ENCODE peak calls at places on chromosomes 6 and 20, in ten cellular contexts. J, M, W, X, G, P, Q, Y, F and T are unnamed samples.

GRCh38 chr6:23218751-23219150 is 649.4 kb downstream of the HDGFL1 start:
- DNase-seq in J (no peak), M (no peak), W (no peak), X (no peak), G (peak), P (no peak), Q (no peak), Y (no peak), F (peak), T (no peak)

GRCh38 chr6:53544050-53544499 is 826 bp downstream of the GCLC start:
- DNase-seq in J (no peak), M (no peak), W (peak), X (no peak), G (no peak), P (no peak), Q (no peak), Y (peak), F (no peak), T (peak)

GRCh38 chr20:39823239-39823638 is 861.1 kb downstream of the DHX35 start:
- DNase-seq in J (no peak), M (no peak), W (no peak), X (no peak), G (no peak), P (no peak), Q (no peak), Y (peak), F (no peak), T (peak)

GRCh38 chr6:32840604-32841246 is 2.2 kb upstream of the TAP2 start:
- DNase-seq in J (peak), M (peak), W (no peak), X (no peak), G (no peak), P (no peak), Q (no peak), Y (no peak), F (no peak), T (no peak)

GRCh38 chr6:163494279-163494727 is 79.8 kb downstream of the QKI start:
- DNase-seq in J (no peak), M (no peak), W (no peak), X (no peak), G (no peak), P (no peak), Q (no peak), Y (no peak), F (no peak), T (peak)

GRCh38 chr20:19094959-19095541 is 117.4 kb upstream of the SLC24A3 start:
- DNase-seq in J (no peak), M (no peak), W (no peak), X (no peak), G (no peak), P (no peak), Q (no peak), Y (no peak), F (no peak), T (no peak)

GRCh38 chr20:17227669-17228623 is 1.1 kb downstream of the PCSK2 start:
- DNase-seq in J (no peak), M (no peak), W (no peak), X (no peak), G (peak), P (peak), Q (no peak), Y (no peak), F (peak), T (peak)

GRCh38 chr20:44494266-44494665 is 18.6 kb downstream of the TTPAL start:
- DNase-seq in J (no peak), M (no peak), W (no peak), X (no peak), G (no peak), P (no peak), Q (no peak), Y (peak), F (no peak), T (peak)

GRCh38 chr6:22356362-22356940 is 59.6 kb upstream of the PRL start:
- DNase-seq in J (no peak), M (no peak), W (no peak), X (no peak), G (no peak), P (no peak), Q (no peak), Y (no peak), F (no peak), T (no peak)

GRCh38 chr6:130320908-130321307 is 44.9 kb upstream of the TMEM200A start:
- DNase-seq in J (no peak), M (no peak), W (no peak), X (no peak), G (no peak), P (no peak), Q (no peak), Y (no peak), F (no peak), T (peak)

GRCh38 chr6:137692806-137693205 is 174.3 kb upstream of the TNFAIP3 start:
- DNase-seq in J (no peak), M (no peak), W (no peak), X (no peak), G (no peak), P (no peak), Q (no peak), Y (peak), F (no peak), T (peak)

GRCh38 chr20:61684583-61685235 is 381.0 kb downstream of the TAF4 start:
- DNase-seq in J (no peak), M (no peak), W (no peak), X (no peak), G (no peak), P (no peak), Q (no peak), Y (no peak), F (no peak), T (no peak)

GRCh38 chr6:139017227-139017626 is 11.3 kb upstream of the ABRACL start:
- DNase-seq in J (no peak), M (no peak), W (no peak), X (no peak), G (peak), P (no peak), Q (no peak), Y (no peak), F (peak), T (no peak)

GRCh38 chr6:129188795-129189194 is 305.9 kb downstream of the LAMA2 start:
- DNase-seq in J (no peak), M (no peak), W (no peak), X (no peak), G (no peak), P (no peak), Q (no peak), Y (no peak), F (no peak), T (no peak)

GRCh38 chr6:116447496-116448011 is 13.6 kb upstream of the CALHM6 start:
- DNase-seq in J (no peak), M (no peak), W (peak), X (no peak), G (no peak), P (no peak), Q (no peak), Y (peak), F (no peak), T (peak)

GRCh38 chr6:33143113-33143760 is 49.0 kb downstream of the COL11A2 start:
- DNase-seq in J (no peak), M (no peak), W (no peak), X (no peak), G (no peak), P (no peak), Q (no peak), Y (no peak), F (no peak), T (no peak)

GRCh38 chr20:62588458-62589149 is 53.7 kb upstream of the SLCO4A1 start:
- DNase-seq in J (no peak), M (no peak), W (no peak), X (no peak), G (no peak), P (no peak), Q (no peak), Y (peak), F (no peak), T (peak)

GRCh38 chr20:58229198-58229802 is 847 bp upstream of the ANKRD60 start:
- DNase-seq in J (no peak), M (no peak), W (no peak), X (no peak), G (no peak), P (no peak), Q (no peak), Y (no peak), F (peak), T (no peak)